ENCODE peak calls at places on chromosome 19, in five cellular contexts. One of them, this sample, is unnamed.

GRCh38 chr19:14118165-14119051 is 846 bp upstream of the PRKACA start:
- DNase-seq in NCI-H748 treated with DMSO at 0.1 percent for 48 hours: no peak
- DNase-seq in T-helper 2 cell treated with Interferon-gamma antibody and Interleukin-4, amounts not matched to agents 5 μg/mL and 100 μg/mL, for 36 hours: peak
- DNase-seq in activated T-helper 2 cell treated with anti-CD3 and anti-CD28 coated beads, Interferon-gamma antibody, Interleukin-2, Interleukin-4, amounts not matched to agents 10 μg/mL and 5 μg/mL and 100 μg/mL, durations not matched to agents 14 hours and 24 hours and 36 hours: peak
- DNase-seq in NCI-H187: peak
- DNase-seq in this sample: peak

GRCh38 chr19:5254543-5254942 is 86.1 kb downstream of the PTPRS start:
- DNase-seq in NCI-H748 treated with DMSO at 0.1 percent for 48 hours: no peak
- DNase-seq in T-helper 2 cell treated with Interferon-gamma antibody and Interleukin-4, amounts not matched to agents 5 μg/mL and 100 μg/mL, for 36 hours: no peak
- DNase-seq in activated T-helper 2 cell treated with anti-CD3 and anti-CD28 coated beads, Interferon-gamma antibody, Interleukin-2, Interleukin-4, amounts not matched to agents 10 μg/mL and 5 μg/mL and 100 μg/mL, durations not matched to agents 14 hours and 24 hours and 36 hours: no peak
- DNase-seq in NCI-H187: no peak
- DNase-seq in this sample: no peak

GRCh38 chr19:42529248-42529764 is 1.0 kb upstream of the CEACAM1 start:
- DNase-seq in NCI-H748 treated with DMSO at 0.1 percent for 48 hours: no peak
- DNase-seq in T-helper 2 cell treated with Interferon-gamma antibody and Interleukin-4, amounts not matched to agents 5 μg/mL and 100 μg/mL, for 36 hours: peak
- DNase-seq in activated T-helper 2 cell treated with anti-CD3 and anti-CD28 coated beads, Interferon-gamma antibody, Interleukin-2, Interleukin-4, amounts not matched to agents 10 μg/mL and 5 μg/mL and 100 μg/mL, durations not matched to agents 14 hours and 24 hours and 36 hours: peak
- DNase-seq in NCI-H187: no peak
- DNase-seq in this sample: peak

GRCh38 chr19:14135985-14136508 is 342 bp downstream of the ASF1B start:
- DNase-seq in NCI-H748 treated with DMSO at 0.1 percent for 48 hours: no peak
- DNase-seq in T-helper 2 cell treated with Interferon-gamma antibody and Interleukin-4, amounts not matched to agents 5 μg/mL and 100 μg/mL, for 36 hours: no peak
- DNase-seq in activated T-helper 2 cell treated with anti-CD3 and anti-CD28 coated beads, Interferon-gamma antibody, Interleukin-2, Interleukin-4, amounts not matched to agents 10 μg/mL and 5 μg/mL and 100 μg/mL, durations not matched to agents 14 hours and 24 hours and 36 hours: no peak
- DNase-seq in NCI-H187: no peak
- DNase-seq in this sample: no peak

GRCh38 chr19:7619671-7620441 is 9.5 kb downstream of the XAB2 start:
- DNase-seq in NCI-H748 treated with DMSO at 0.1 percent for 48 hours: no peak
- DNase-seq in T-helper 2 cell treated with Interferon-gamma antibody and Interleukin-4, amounts not matched to agents 5 μg/mL and 100 μg/mL, for 36 hours: no peak
- DNase-seq in activated T-helper 2 cell treated with anti-CD3 and anti-CD28 coated beads, Interferon-gamma antibody, Interleukin-2, Interleukin-4, amounts not matched to agents 10 μg/mL and 5 μg/mL and 100 μg/mL, durations not matched to agents 14 hours and 24 hours and 36 hours: no peak
- DNase-seq in NCI-H187: no peak
- DNase-seq in this sample: no peak

GRCh38 chr19:18637644-18638630 is 1.1 kb downstream of the KLHL26 start:
- DNase-seq in NCI-H748 treated with DMSO at 0.1 percent for 48 hours: peak
- DNase-seq in T-helper 2 cell treated with Interferon-gamma antibody and Interleukin-4, amounts not matched to agents 5 μg/mL and 100 μg/mL, for 36 hours: no peak
- DNase-seq in activated T-helper 2 cell treated with anti-CD3 and anti-CD28 coated beads, Interferon-gamma antibody, Interleukin-2, Interleukin-4, amounts not matched to agents 10 μg/mL and 5 μg/mL and 100 μg/mL, durations not matched to agents 14 hours and 24 hours and 36 hours: no peak
- DNase-seq in NCI-H187: no peak
- DNase-seq in this sample: no peak

GRCh38 chr19:7188682-7189629 is 105.3 kb downstream of the INSR start:
- DNase-seq in NCI-H748 treated with DMSO at 0.1 percent for 48 hours: peak
- DNase-seq in T-helper 2 cell treated with Interferon-gamma antibody and Interleukin-4, amounts not matched to agents 5 μg/mL and 100 μg/mL, for 36 hours: no peak
- DNase-seq in activated T-helper 2 cell treated with anti-CD3 and anti-CD28 coated beads, Interferon-gamma antibody, Interleukin-2, Interleukin-4, amounts not matched to agents 10 μg/mL and 5 μg/mL and 100 μg/mL, durations not matched to agents 14 hours and 24 hours and 36 hours: no peak
- DNase-seq in NCI-H187: no peak
- DNase-seq in this sample: no peak

GRCh38 chr19:3027292-3027691 is 1.8 kb downstream of the TLE2 start:
- DNase-seq in NCI-H748 treated with DMSO at 0.1 percent for 48 hours: no peak
- DNase-seq in T-helper 2 cell treated with Interferon-gamma antibody and Interleukin-4, amounts not matched to agents 5 μg/mL and 100 μg/mL, for 36 hours: no peak
- DNase-seq in activated T-helper 2 cell treated with anti-CD3 and anti-CD28 coated beads, Interferon-gamma antibody, Interleukin-2, Interleukin-4, amounts not matched to agents 10 μg/mL and 5 μg/mL and 100 μg/mL, durations not matched to agents 14 hours and 24 hours and 36 hours: no peak
- DNase-seq in NCI-H187: no peak
- DNase-seq in this sample: peak

GRCh38 chr19:43331435-43332010 is 22.0 kb upstream of the CD177 start:
- DNase-seq in NCI-H748 treated with DMSO at 0.1 percent for 48 hours: no peak
- DNase-seq in T-helper 2 cell treated with Interferon-gamma antibody and Interleukin-4, amounts not matched to agents 5 μg/mL and 100 μg/mL, for 36 hours: no peak
- DNase-seq in activated T-helper 2 cell treated with anti-CD3 and anti-CD28 coated beads, Interferon-gamma antibody, Interleukin-2, Interleukin-4, amounts not matched to agents 10 μg/mL and 5 μg/mL and 100 μg/mL, durations not matched to agents 14 hours and 24 hours and 36 hours: no peak
- DNase-seq in NCI-H187: no peak
- DNase-seq in this sample: no peak

GRCh38 chr19:6801397-6802086 is 29.0 kb downstream of the VAV1 start:
- DNase-seq in NCI-H748 treated with DMSO at 0.1 percent for 48 hours: no peak
- DNase-seq in T-helper 2 cell treated with Interferon-gamma antibody and Interleukin-4, amounts not matched to agents 5 μg/mL and 100 μg/mL, for 36 hours: peak
- DNase-seq in activated T-helper 2 cell treated with anti-CD3 and anti-CD28 coated beads, Interferon-gamma antibody, Interleukin-2, Interleukin-4, amounts not matched to agents 10 μg/mL and 5 μg/mL and 100 μg/mL, durations not matched to agents 14 hours and 24 hours and 36 hours: peak
- DNase-seq in NCI-H187: no peak
- DNase-seq in this sample: peak

GRCh38 chr19:39325778-39326680 is 5.4 kb upstream of the LRFN1 start:
- DNase-seq in NCI-H748 treated with DMSO at 0.1 percent for 48 hours: no peak
- DNase-seq in T-helper 2 cell treated with Interferon-gamma antibody and Interleukin-4, amounts not matched to agents 5 μg/mL and 100 μg/mL, for 36 hours: no peak
- DNase-seq in activated T-helper 2 cell treated with anti-CD3 and anti-CD28 coated beads, Interferon-gamma antibody, Interleukin-2, Interleukin-4, amounts not matched to agents 10 μg/mL and 5 μg/mL and 100 μg/mL, durations not matched to agents 14 hours and 24 hours and 36 hours: no peak
- DNase-seq in NCI-H187: no peak
- DNase-seq in this sample: no peak

GRCh38 chr19:49085868-49086232 is 599 bp downstream of the SNRNP70 start:
- DNase-seq in NCI-H748 treated with DMSO at 0.1 percent for 48 hours: no peak
- DNase-seq in T-helper 2 cell treated with Interferon-gamma antibody and Interleukin-4, amounts not matched to agents 5 μg/mL and 100 μg/mL, for 36 hours: no peak
- DNase-seq in activated T-helper 2 cell treated with anti-CD3 and anti-CD28 coated beads, Interferon-gamma antibody, Interleukin-2, Interleukin-4, amounts not matched to agents 10 μg/mL and 5 μg/mL and 100 μg/mL, durations not matched to agents 14 hours and 24 hours and 36 hours: no peak
- DNase-seq in NCI-H187: no peak
- DNase-seq in this sample: no peak

GRCh38 chr19:45322311-45322710 is 364 bp downstream of the CKM start:
- DNase-seq in NCI-H748 treated with DMSO at 0.1 percent for 48 hours: peak
- DNase-seq in T-helper 2 cell treated with Interferon-gamma antibody and Interleukin-4, amounts not matched to agents 5 μg/mL and 100 μg/mL, for 36 hours: no peak
- DNase-seq in activated T-helper 2 cell treated with anti-CD3 and anti-CD28 coated beads, Interferon-gamma antibody, Interleukin-2, Interleukin-4, amounts not matched to agents 10 μg/mL and 5 μg/mL and 100 μg/mL, durations not matched to agents 14 hours and 24 hours and 36 hours: no peak
- DNase-seq in NCI-H187: no peak
- DNase-seq in this sample: no peak

GRCh38 chr19:3606174-3606689 is 443 bp downstream of the TBXA2R start:
- DNase-seq in NCI-H748 treated with DMSO at 0.1 percent for 48 hours: no peak
- DNase-seq in T-helper 2 cell treated with Interferon-gamma antibody and Interleukin-4, amounts not matched to agents 5 μg/mL and 100 μg/mL, for 36 hours: no peak
- DNase-seq in activated T-helper 2 cell treated with anti-CD3 and anti-CD28 coated beads, Interferon-gamma antibody, Interleukin-2, Interleukin-4, amounts not matched to agents 10 μg/mL and 5 μg/mL and 100 μg/mL, durations not matched to agents 14 hours and 24 hours and 36 hours: no peak
- DNase-seq in NCI-H187: no peak
- DNase-seq in this sample: peak

GRCh38 chr19:4016903-4017638 is 9.5 kb downstream of the PIAS4 start:
- DNase-seq in NCI-H748 treated with DMSO at 0.1 percent for 48 hours: no peak
- DNase-seq in T-helper 2 cell treated with Interferon-gamma antibody and Interleukin-4, amounts not matched to agents 5 μg/mL and 100 μg/mL, for 36 hours: no peak
- DNase-seq in activated T-helper 2 cell treated with anti-CD3 and anti-CD28 coated beads, Interferon-gamma antibody, Interleukin-2, Interleukin-4, amounts not matched to agents 10 μg/mL and 5 μg/mL and 100 μg/mL, durations not matched to agents 14 hours and 24 hours and 36 hours: no peak
- DNase-seq in NCI-H187: no peak
- DNase-seq in this sample: peak

GRCh38 chr19:16418597-16418962 is 53.2 kb downstream of the EPS15L1 start:
- DNase-seq in NCI-H748 treated with DMSO at 0.1 percent for 48 hours: no peak
- DNase-seq in T-helper 2 cell treated with Interferon-gamma antibody and Interleukin-4, amounts not matched to agents 5 μg/mL and 100 μg/mL, for 36 hours: no peak
- DNase-seq in activated T-helper 2 cell treated with anti-CD3 and anti-CD28 coated beads, Interferon-gamma antibody, Interleukin-2, Interleukin-4, amounts not matched to agents 10 μg/mL and 5 μg/mL and 100 μg/mL, durations not matched to agents 14 hours and 24 hours and 36 hours: no peak
- DNase-seq in NCI-H187: no peak
- DNase-seq in this sample: no peak

GRCh38 chr19:49949735-49950589 is 11.0 kb downstream of the SIGLEC11 start:
- DNase-seq in NCI-H748 treated with DMSO at 0.1 percent for 48 hours: no peak
- DNase-seq in T-helper 2 cell treated with Interferon-gamma antibody and Interleukin-4, amounts not matched to agents 5 μg/mL and 100 μg/mL, for 36 hours: no peak
- DNase-seq in activated T-helper 2 cell treated with anti-CD3 and anti-CD28 coated beads, Interferon-gamma antibody, Interleukin-2, Interleukin-4, amounts not matched to agents 10 μg/mL and 5 μg/mL and 100 μg/mL, durations not matched to agents 14 hours and 24 hours and 36 hours: no peak
- DNase-seq in NCI-H187: no peak
- DNase-seq in this sample: no peak

GRCh38 chr19:42121666-42122069 is 10.6 kb downstream of the POU2F2 start:
- DNase-seq in NCI-H748 treated with DMSO at 0.1 percent for 48 hours: no peak
- DNase-seq in T-helper 2 cell treated with Interferon-gamma antibody and Interleukin-4, amounts not matched to agents 5 μg/mL and 100 μg/mL, for 36 hours: peak
- DNase-seq in activated T-helper 2 cell treated with anti-CD3 and anti-CD28 coated beads, Interferon-gamma antibody, Interleukin-2, Interleukin-4, amounts not matched to agents 10 μg/mL and 5 μg/mL and 100 μg/mL, durations not matched to agents 14 hours and 24 hours and 36 hours: peak
- DNase-seq in NCI-H187: no peak
- DNase-seq in this sample: peak

GRCh38 chr19:34323433-34324204 is 41.4 kb upstream of the GPI start:
- DNase-seq in NCI-H748 treated with DMSO at 0.1 percent for 48 hours: no peak
- DNase-seq in T-helper 2 cell treated with Interferon-gamma antibody and Interleukin-4, amounts not matched to agents 5 μg/mL and 100 μg/mL, for 36 hours: no peak
- DNase-seq in activated T-helper 2 cell treated with anti-CD3 and anti-CD28 coated beads, Interferon-gamma antibody, Interleukin-2, Interleukin-4, amounts not matched to agents 10 μg/mL and 5 μg/mL and 100 μg/mL, durations not matched to agents 14 hours and 24 hours and 36 hours: no peak
- DNase-seq in NCI-H187: no peak
- DNase-seq in this sample: no peak

GRCh38 chr19:29098863-29099481 is 114.0 kb downstream of the UQCRFS1 start:
- DNase-seq in NCI-H748 treated with DMSO at 0.1 percent for 48 hours: no peak
- DNase-seq in T-helper 2 cell treated with Interferon-gamma antibody and Interleukin-4, amounts not matched to agents 5 μg/mL and 100 μg/mL, for 36 hours: no peak
- DNase-seq in activated T-helper 2 cell treated with anti-CD3 and anti-CD28 coated beads, Interferon-gamma antibody, Interleukin-2, Interleukin-4, amounts not matched to agents 10 μg/mL and 5 μg/mL and 100 μg/mL, durations not matched to agents 14 hours and 24 hours and 36 hours: no peak
- DNase-seq in NCI-H187: no peak
- DNase-seq in this sample: peak

GRCh38 chr19:33879818-33880575 is 83.3 kb downstream of the KCTD15 start:
- DNase-seq in NCI-H748 treated with DMSO at 0.1 percent for 48 hours: no peak
- DNase-seq in T-helper 2 cell treated with Interferon-gamma antibody and Interleukin-4, amounts not matched to agents 5 μg/mL and 100 μg/mL, for 36 hours: no peak
- DNase-seq in activated T-helper 2 cell treated with anti-CD3 and anti-CD28 coated beads, Interferon-gamma antibody, Interleukin-2, Interleukin-4, amounts not matched to agents 10 μg/mL and 5 μg/mL and 100 μg/mL, durations not matched to agents 14 hours and 24 hours and 36 hours: no peak
- DNase-seq in NCI-H187: no peak
- DNase-seq in this sample: no peak

GRCh38 chr19:49906879-49907564 is 10.3 kb upstream of the IL4I1 start:
- DNase-seq in NCI-H748 treated with DMSO at 0.1 percent for 48 hours: no peak
- DNase-seq in T-helper 2 cell treated with Interferon-gamma antibody and Interleukin-4, amounts not matched to agents 5 μg/mL and 100 μg/mL, for 36 hours: no peak
- DNase-seq in activated T-helper 2 cell treated with anti-CD3 and anti-CD28 coated beads, Interferon-gamma antibody, Interleukin-2, Interleukin-4, amounts not matched to agents 10 μg/mL and 5 μg/mL and 100 μg/mL, durations not matched to agents 14 hours and 24 hours and 36 hours: no peak
- DNase-seq in NCI-H187: no peak
- DNase-seq in this sample: no peak

GRCh38 chr19:7395360-7395781 is 46.6 kb downstream of the ARHGEF18 start:
- DNase-seq in NCI-H748 treated with DMSO at 0.1 percent for 48 hours: no peak
- DNase-seq in T-helper 2 cell treated with Interferon-gamma antibody and Interleukin-4, amounts not matched to agents 5 μg/mL and 100 μg/mL, for 36 hours: no peak
- DNase-seq in activated T-helper 2 cell treated with anti-CD3 and anti-CD28 coated beads, Interferon-gamma antibody, Interleukin-2, Interleukin-4, amounts not matched to agents 10 μg/mL and 5 μg/mL and 100 μg/mL, durations not matched to agents 14 hours and 24 hours and 36 hours: no peak
- DNase-seq in NCI-H187: no peak
- DNase-seq in this sample: peak

GRCh38 chr19:8635422-8635821 is 5.0 kb downstream of the NFILZ start:
- DNase-seq in NCI-H748 treated with DMSO at 0.1 percent for 48 hours: no peak
- DNase-seq in T-helper 2 cell treated with Interferon-gamma antibody and Interleukin-4, amounts not matched to agents 5 μg/mL and 100 μg/mL, for 36 hours: no peak
- DNase-seq in activated T-helper 2 cell treated with anti-CD3 and anti-CD28 coated beads, Interferon-gamma antibody, Interleukin-2, Interleukin-4, amounts not matched to agents 10 μg/mL and 5 μg/mL and 100 μg/mL, durations not matched to agents 14 hours and 24 hours and 36 hours: no peak
- DNase-seq in NCI-H187: no peak
- DNase-seq in this sample: peak

GRCh38 chr19:28414748-28415147 is 798.2 kb downstream of the UQCRFS1 start:
- DNase-seq in NCI-H748 treated with DMSO at 0.1 percent for 48 hours: no peak
- DNase-seq in T-helper 2 cell treated with Interferon-gamma antibody and Interleukin-4, amounts not matched to agents 5 μg/mL and 100 μg/mL, for 36 hours: no peak
- DNase-seq in activated T-helper 2 cell treated with anti-CD3 and anti-CD28 coated beads, Interferon-gamma antibody, Interleukin-2, Interleukin-4, amounts not matched to agents 10 μg/mL and 5 μg/mL and 100 μg/mL, durations not matched to agents 14 hours and 24 hours and 36 hours: no peak
- DNase-seq in NCI-H187: no peak
- DNase-seq in this sample: no peak

GRCh38 chr19:2478324-2478755 is 2.4 kb downstream of the GADD45B start:
- DNase-seq in NCI-H748 treated with DMSO at 0.1 percent for 48 hours: peak
- DNase-seq in T-helper 2 cell treated with Interferon-gamma antibody and Interleukin-4, amounts not matched to agents 5 μg/mL and 100 μg/mL, for 36 hours: no peak
- DNase-seq in activated T-helper 2 cell treated with anti-CD3 and anti-CD28 coated beads, Interferon-gamma antibody, Interleukin-2, Interleukin-4, amounts not matched to agents 10 μg/mL and 5 μg/mL and 100 μg/mL, durations not matched to agents 14 hours and 24 hours and 36 hours: peak
- DNase-seq in NCI-H187: no peak
- DNase-seq in this sample: no peak

GRCh38 chr19:15529774-15530372 is 21.5 kb downstream of the CYP4F22 start:
- DNase-seq in NCI-H748 treated with DMSO at 0.1 percent for 48 hours: no peak
- DNase-seq in T-helper 2 cell treated with Interferon-gamma antibody and Interleukin-4, amounts not matched to agents 5 μg/mL and 100 μg/mL, for 36 hours: no peak
- DNase-seq in activated T-helper 2 cell treated with anti-CD3 and anti-CD28 coated beads, Interferon-gamma antibody, Interleukin-2, Interleukin-4, amounts not matched to agents 10 μg/mL and 5 μg/mL and 100 μg/mL, durations not matched to agents 14 hours and 24 hours and 36 hours: no peak
- DNase-seq in NCI-H187: no peak
- DNase-seq in this sample: no peak

GRCh38 chr19:19214892-19215291 is 3.1 kb downstream of the NCAN start:
- DNase-seq in NCI-H748 treated with DMSO at 0.1 percent for 48 hours: no peak
- DNase-seq in T-helper 2 cell treated with Interferon-gamma antibody and Interleukin-4, amounts not matched to agents 5 μg/mL and 100 μg/mL, for 36 hours: no peak
- DNase-seq in activated T-helper 2 cell treated with anti-CD3 and anti-CD28 coated beads, Interferon-gamma antibody, Interleukin-2, Interleukin-4, amounts not matched to agents 10 μg/mL and 5 μg/mL and 100 μg/mL, durations not matched to agents 14 hours and 24 hours and 36 hours: no peak
- DNase-seq in NCI-H187: no peak
- DNase-seq in this sample: peak

GRCh38 chr19:5120321-5120720 is 151.4 kb downstream of the KDM4B start:
- DNase-seq in NCI-H748 treated with DMSO at 0.1 percent for 48 hours: no peak
- DNase-seq in T-helper 2 cell treated with Interferon-gamma antibody and Interleukin-4, amounts not matched to agents 5 μg/mL and 100 μg/mL, for 36 hours: no peak
- DNase-seq in activated T-helper 2 cell treated with anti-CD3 and anti-CD28 coated beads, Interferon-gamma antibody, Interleukin-2, Interleukin-4, amounts not matched to agents 10 μg/mL and 5 μg/mL and 100 μg/mL, durations not matched to agents 14 hours and 24 hours and 36 hours: no peak
- DNase-seq in NCI-H187: no peak
- DNase-seq in this sample: no peak

GRCh38 chr19:5762608-5763217 is 21.8 kb downstream of the PRR22 start:
- DNase-seq in NCI-H748 treated with DMSO at 0.1 percent for 48 hours: no peak
- DNase-seq in T-helper 2 cell treated with Interferon-gamma antibody and Interleukin-4, amounts not matched to agents 5 μg/mL and 100 μg/mL, for 36 hours: no peak
- DNase-seq in activated T-helper 2 cell treated with anti-CD3 and anti-CD28 coated beads, Interferon-gamma antibody, Interleukin-2, Interleukin-4, amounts not matched to agents 10 μg/mL and 5 μg/mL and 100 μg/mL, durations not matched to agents 14 hours and 24 hours and 36 hours: no peak
- DNase-seq in NCI-H187: no peak
- DNase-seq in this sample: no peak

GRCh38 chr19:18321729-18322091 is 1.2 kb downstream of the LSM4 start:
- DNase-seq in NCI-H748 treated with DMSO at 0.1 percent for 48 hours: no peak
- DNase-seq in T-helper 2 cell treated with Interferon-gamma antibody and Interleukin-4, amounts not matched to agents 5 μg/mL and 100 μg/mL, for 36 hours: peak
- DNase-seq in activated T-helper 2 cell treated with anti-CD3 and anti-CD28 coated beads, Interferon-gamma antibody, Interleukin-2, Interleukin-4, amounts not matched to agents 10 μg/mL and 5 μg/mL and 100 μg/mL, durations not matched to agents 14 hours and 24 hours and 36 hours: no peak
- DNase-seq in NCI-H187: no peak
- DNase-seq in this sample: no peak

GRCh38 chr19:55486971-55487883 is 1.0 kb upstream of the SSC5D start:
- DNase-seq in NCI-H748 treated with DMSO at 0.1 percent for 48 hours: no peak
- DNase-seq in T-helper 2 cell treated with Interferon-gamma antibody and Interleukin-4, amounts not matched to agents 5 μg/mL and 100 μg/mL, for 36 hours: peak
- DNase-seq in activated T-helper 2 cell treated with anti-CD3 and anti-CD28 coated beads, Interferon-gamma antibody, Interleukin-2, Interleukin-4, amounts not matched to agents 10 μg/mL and 5 μg/mL and 100 μg/mL, durations not matched to agents 14 hours and 24 hours and 36 hours: no peak
- DNase-seq in NCI-H187: no peak
- DNase-seq in this sample: peak

GRCh38 chr19:2167896-2168618 is 4.3 kb downstream of the DOT1L start:
- DNase-seq in NCI-H748 treated with DMSO at 0.1 percent for 48 hours: no peak
- DNase-seq in T-helper 2 cell treated with Interferon-gamma antibody and Interleukin-4, amounts not matched to agents 5 μg/mL and 100 μg/mL, for 36 hours: peak
- DNase-seq in activated T-helper 2 cell treated with anti-CD3 and anti-CD28 coated beads, Interferon-gamma antibody, Interleukin-2, Interleukin-4, amounts not matched to agents 10 μg/mL and 5 μg/mL and 100 μg/mL, durations not matched to agents 14 hours and 24 hours and 36 hours: no peak
- DNase-seq in NCI-H187: no peak
- DNase-seq in this sample: no peak

GRCh38 chr19:1206063-1206732 is 620 bp downstream of the STK11 start:
- DNase-seq in NCI-H748 treated with DMSO at 0.1 percent for 48 hours: no peak
- DNase-seq in T-helper 2 cell treated with Interferon-gamma antibody and Interleukin-4, amounts not matched to agents 5 μg/mL and 100 μg/mL, for 36 hours: no peak
- DNase-seq in activated T-helper 2 cell treated with anti-CD3 and anti-CD28 coated beads, Interferon-gamma antibody, Interleukin-2, Interleukin-4, amounts not matched to agents 10 μg/mL and 5 μg/mL and 100 μg/mL, durations not matched to agents 14 hours and 24 hours and 36 hours: no peak
- DNase-seq in NCI-H187: no peak
- DNase-seq in this sample: no peak

GRCh38 chr19:38665950-38666661 is 18.7 kb downstream of the ACTN4 start:
- DNase-seq in NCI-H748 treated with DMSO at 0.1 percent for 48 hours: no peak
- DNase-seq in T-helper 2 cell treated with Interferon-gamma antibody and Interleukin-4, amounts not matched to agents 5 μg/mL and 100 μg/mL, for 36 hours: no peak
- DNase-seq in activated T-helper 2 cell treated with anti-CD3 and anti-CD28 coated beads, Interferon-gamma antibody, Interleukin-2, Interleukin-4, amounts not matched to agents 10 μg/mL and 5 μg/mL and 100 μg/mL, durations not matched to agents 14 hours and 24 hours and 36 hours: no peak
- DNase-seq in NCI-H187: no peak
- DNase-seq in this sample: peak

GRCh38 chr19:6730153-6730804 is 7.1 kb downstream of the GPR108 start:
- DNase-seq in NCI-H748 treated with DMSO at 0.1 percent for 48 hours: no peak
- DNase-seq in T-helper 2 cell treated with Interferon-gamma antibody and Interleukin-4, amounts not matched to agents 5 μg/mL and 100 μg/mL, for 36 hours: no peak
- DNase-seq in activated T-helper 2 cell treated with anti-CD3 and anti-CD28 coated beads, Interferon-gamma antibody, Interleukin-2, Interleukin-4, amounts not matched to agents 10 μg/mL and 5 μg/mL and 100 μg/mL, durations not matched to agents 14 hours and 24 hours and 36 hours: no peak
- DNase-seq in NCI-H187: no peak
- DNase-seq in this sample: no peak

This sample was measured in AG20443.